ENCODE peak calls at places on chromosomes 2 and 18, in seven cellular contexts. D is Panc1, L is HCT116, N is H1, F is K562, G is GM12878, K is SK-N-SH. J is an unnamed sample.

GRCh38 chr18:12092398-12093229 is 1.0 kb upstream of the ANKRD62 start:
- DNase-seq in D (no peak), L (peak; percentile 13), N (no peak), F (peak; percentile 48), G (peak; percentile 5), K (peak; percentile 65), J (peak; percentile 60)

GRCh38 chr18:22675006-22675405 is 257.3 kb upstream of the CTAGE1 start:
- DNase-seq in D (no peak), L (no peak), N (no peak), F (no peak), G (no peak), K (no peak), J (no peak)

GRCh38 chr2:64819371-64819770 is 165.7 kb upstream of the SERTAD2 start:
- DNase-seq in D (no peak), L (no peak), N (no peak), F (no peak), G (no peak), K (no peak), J (no peak)

GRCh38 chr2:240927390-240927781 is 21.2 kb downstream of the CROCC2 start:
- DNase-seq in D (no peak), L (no peak), N (no peak), F (no peak), G (no peak), K (no peak), J (no peak)

GRCh38 chr2:234033174-234033573 is 17.3 kb upstream of the SPP2 start:
- DNase-seq in D (no peak), L (no peak), N (no peak), F (no peak), G (no peak), K (no peak), J (no peak)

GRCh38 chr2:234203135-234203984 is 152.9 kb downstream of the SPP2 start:
- DNase-seq in D (peak; percentile 94), L (peak; percentile 97), N (no peak), F (no peak), G (no peak), K (no peak), J (peak; percentile 70)

GRCh38 chr2:121066526-121066925 is 218.5 kb downstream of the TFCP2L1 start:
- DNase-seq in D (no peak), L (no peak), N (no peak), F (no peak), G (no peak), K (no peak), J (no peak)

GRCh38 chr2:213248637-213249036 is 35.6 kb upstream of the SPAG16 start:
- DNase-seq in D (no peak), L (no peak), N (no peak), F (no peak), G (no peak), K (no peak), J (peak; percentile 15)

GRCh38 chr2:106257135-106257534 is 63.0 kb upstream of the UXS1 start:
- DNase-seq in D (no peak), L (no peak), N (no peak), F (no peak), G (no peak), K (no peak), J (no peak)

GRCh38 chr2:71419976-71420375 is 33.4 kb upstream of the DYSF start:
- DNase-seq in D (no peak), L (no peak), N (no peak), F (no peak), G (no peak), K (no peak), J (no peak)

GRCh38 chr2:127032601-127033000 is 74.4 kb downstream of the BIN1 start:
- DNase-seq in D (no peak), L (no peak), N (no peak), F (no peak), G (no peak), K (no peak), J (no peak)

GRCh38 chr2:151289972-151290335 is 486 bp upstream of the NMI start:
- DNase-seq in D (no peak), L (no peak), N (no peak), F (peak; percentile 55), G (no peak), K (peak; percentile 25), J (no peak)

GRCh38 chr2:63435080-63435479 is 153.2 kb downstream of the WDPCP start:
- DNase-seq in D (no peak), L (no peak), N (no peak), F (no peak), G (no peak), K (no peak), J (no peak)

GRCh38 chr2:23568257-23569190 is 183.5 kb downstream of the KLHL29 start:
- DNase-seq in D (no peak), L (no peak), N (no peak), F (no peak), G (no peak), K (no peak), J (no peak)

GRCh38 chr18:63850636-63851035 is 36.9 kb upstream of the SERPINB2 start:
- DNase-seq in D (no peak), L (no peak), N (no peak), F (no peak), G (no peak), K (no peak), J (no peak)

GRCh38 chr2:76008001-76008702 is 297.4 kb upstream of the GCFC2 start:
- DNase-seq in D (no peak), L (no peak), N (no peak), F (no peak), G (peak; percentile 45), K (no peak), J (no peak)

GRCh38 chr18:904135-905090 is at the start of gene ADCYAP1:
- DNase-seq in D (no peak), L (no peak), N (no peak), F (no peak), G (no peak), K (peak; percentile 43), J (no peak)

GRCh38 chr18:26531600-26532150 is 16.7 kb downstream of the KCTD1 start:
- DNase-seq in D (no peak), L (no peak), N (no peak), F (no peak), G (no peak), K (no peak), J (no peak)

GRCh38 chr2:40434638-40435296 is 17.1 kb downstream of the SLC8A1 start:
- DNase-seq in D (peak; percentile 90), L (peak; percentile 80), N (no peak), F (no peak), G (no peak), K (no peak), J (no peak)

GRCh38 chr18:35939166-35939565 is 33.3 kb upstream of the RMP24 start:
- DNase-seq in D (no peak), L (no peak), N (no peak), F (no peak), G (no peak), K (no peak), J (no peak)

GRCh38 chr2:196131949-196132925 is 39.1 kb downstream of the STK17B start:
- DNase-seq in D (no peak), L (no peak), N (no peak), F (no peak), G (no peak), K (no peak), J (no peak)

GRCh38 chr18:28823506-28824182 is 646.7 kb upstream of the CDH2 start:
- DNase-seq in D (no peak), L (no peak), N (no peak), F (no peak), G (no peak), K (no peak), J (no peak)

GRCh38 chr2:188788621-188789020 is 185.6 kb upstream of the COL3A1 start:
- DNase-seq in D (no peak), L (peak; percentile 57), N (no peak), F (no peak), G (no peak), K (no peak), J (no peak)

GRCh38 chr2:201785135-201785534 is 4.4 kb upstream of the ALS2 start:
- DNase-seq in D (no peak), L (no peak), N (no peak), F (no peak), G (no peak), K (no peak), J (no peak)

GRCh38 chr2:201784547-201784946 is 3.8 kb upstream of the ALS2 start:
- DNase-seq in D (no peak), L (no peak), N (no peak), F (no peak), G (no peak), K (no peak), J (no peak)

GRCh38 chr2:201788371-201788770 is 7.6 kb upstream of the ALS2 start:
- DNase-seq in D (no peak), L (no peak), N (no peak), F (no peak), G (no peak), K (no peak), J (no peak)

GRCh38 chr2:201789395-201789794 is 8.7 kb upstream of the ALS2 start:
- DNase-seq in D (no peak), L (no peak), N (no peak), F (no peak), G (no peak), K (no peak), J (no peak)

GRCh38 chr2:201786471-201786870 is 5.7 kb upstream of the ALS2 start:
- DNase-seq in D (no peak), L (no peak), N (no peak), F (no peak), G (no peak), K (no peak), J (no peak)
- TF ChIP-seq SIN3A in D (no peak), L (no peak), N (no peak), F (no peak), G (no peak), K (no peak), J (no peak)

GRCh38 chr2:183219853-183220252 is 95.6 kb downstream of the NUP35 start:
- DNase-seq in D (no peak), L (no peak), N (no peak), F (no peak), G (no peak), K (no peak), J (no peak)

GRCh38 chr2:183214680-183215079 is 90.4 kb downstream of the NUP35 start:
- DNase-seq in D (no peak), L (no peak), N (no peak), F (no peak), G (no peak), K (no peak), J (no peak)

GRCh38 chr2:183215917-183216316 is 91.7 kb downstream of the NUP35 start:
- DNase-seq in D (no peak), L (no peak), N (no peak), F (no peak), G (no peak), K (no peak), J (no peak)
- TF ChIP-seq SIN3A in D (no peak), L (no peak), N (no peak), F (no peak), G (no peak), K (no peak), J (no peak)

GRCh38 chr2:239258248-239258647 is 142.6 kb downstream of the HDAC4 start:
- DNase-seq in D (no peak), L (no peak), N (no peak), F (peak; percentile 44), G (no peak), K (no peak), J (no peak)
- TF ChIP-seq SIN3A in D (no peak), L (no peak), N (no peak), F (no peak), G (no peak), K (no peak), J (no peak)

DNA sequence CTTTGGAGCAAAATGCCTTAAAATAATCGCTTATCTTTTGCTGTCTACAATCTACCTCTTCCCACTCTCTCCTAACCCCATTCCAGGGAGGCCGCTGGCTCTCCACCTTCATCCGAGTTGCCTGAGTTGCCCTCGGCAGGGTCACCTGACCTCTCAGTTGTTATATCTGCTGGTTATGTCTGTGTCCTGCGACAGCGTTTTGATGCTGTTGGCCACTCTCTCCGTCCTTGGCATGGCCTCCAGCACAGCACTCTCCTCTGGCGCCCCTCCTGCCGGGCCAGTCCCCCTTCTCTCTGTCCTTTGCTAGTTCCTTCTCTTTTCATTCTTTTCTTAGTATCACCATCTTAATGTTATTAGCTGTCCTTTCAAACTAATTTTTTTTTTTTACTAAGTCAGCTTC is 41.6 kb downstream of the TRAF3IP1 start:
- DNase-seq in D (no peak), L (no peak), N (no peak), F (no peak), G (no peak), K (no peak), J (no peak)
- TF ChIP-seq SIN3A in D (no peak), L (no peak), N (no peak), F (no peak), G (no peak), K (no peak), J (no peak)

J was measured in HepG2.